ENCODE peak calls at places on chromosomes 6 and 20, in nine cellular contexts. Z is choroid plexus epithelial cell; F is CD4-positive, CD25-positive, alpha-beta regulatory T cell; G is IMR-90; S is fibroblast of mammary gland; K is HL-60; R is astrocyte of the cerebellum; W is astrocyte of the spinal cord; B is ovary. V is an unnamed sample.

GRCh38 chr20:44018684-44019637 is 104.3 kb downstream of the TOX2 start:
- DNase-seq in R (no peak), Z (no peak), F (no peak), S (no peak), B (no peak), W (no peak), G (no peak), K (no peak), V (no peak)

GRCh38 chr20:58228484-58229197 is at the start of gene ANKRD60:
- DNase-seq in B (no peak), W (peak; percentile 68), G (peak; percentile 73), S (peak; percentile 67), F (no peak), R (no peak), Z (peak; percentile 63), K (no peak), V (no peak)

GRCh38 chr20:40997116-40997515 is 31.5 kb upstream of the TOP1 start:
- DNase-seq in G (no peak), W (peak; percentile 36), Z (peak; percentile 45), B (no peak), S (no peak), R (no peak), K (no peak), F (no peak), V (no peak)

GRCh38 chr6:14876778-14877613 is 368.9 kb upstream of the JARID2 start:
- DNase-seq in S (peak; percentile 80), F (peak; percentile 75), W (peak; percentile 90), R (peak; percentile 55), K (no peak), Z (peak; percentile 91), G (peak; percentile 94), B (no peak), V (peak; percentile 63)

GRCh38 chr20:63791497-63792156 is 39.4 kb downstream of the ZBTB46 start:
- DNase-seq in R (no peak), B (peak; percentile 75), Z (peak; percentile 45), W (no peak), S (no peak), F (no peak), G (no peak), K (no peak), V (no peak)

GRCh38 chr20:39269031-39269461 is 306.9 kb downstream of the DHX35 start:
- DNase-seq in B (peak; percentile 20), Z (peak; percentile 52), G (peak; percentile 3), S (peak; percentile 14), R (no peak), F (peak; percentile 30), K (no peak), W (peak; percentile 5), V (no peak)

GRCh38 chr6:155162682-155163081 is 101.1 kb upstream of the CLDN20 start:
- DNase-seq in G (peak; percentile 59), K (no peak), S (no peak), R (no peak), F (no peak), Z (no peak), B (no peak), W (no peak), V (no peak)

GRCh38 chr6:109075934-109076333 is 18.7 kb downstream of the SESN1 start:
- DNase-seq in R (no peak), W (no peak), G (peak; percentile 51), K (no peak), F (no peak), B (no peak), Z (no peak), S (peak; percentile 74), V (no peak)

GRCh38 chr6:132495604-132496079 is 17.3 kb downstream of the STX7 start:
- DNase-seq in W (no peak), G (no peak), F (peak; percentile 54), B (no peak), Z (no peak), K (no peak), R (no peak), S (no peak), V (no peak)

DNA sequence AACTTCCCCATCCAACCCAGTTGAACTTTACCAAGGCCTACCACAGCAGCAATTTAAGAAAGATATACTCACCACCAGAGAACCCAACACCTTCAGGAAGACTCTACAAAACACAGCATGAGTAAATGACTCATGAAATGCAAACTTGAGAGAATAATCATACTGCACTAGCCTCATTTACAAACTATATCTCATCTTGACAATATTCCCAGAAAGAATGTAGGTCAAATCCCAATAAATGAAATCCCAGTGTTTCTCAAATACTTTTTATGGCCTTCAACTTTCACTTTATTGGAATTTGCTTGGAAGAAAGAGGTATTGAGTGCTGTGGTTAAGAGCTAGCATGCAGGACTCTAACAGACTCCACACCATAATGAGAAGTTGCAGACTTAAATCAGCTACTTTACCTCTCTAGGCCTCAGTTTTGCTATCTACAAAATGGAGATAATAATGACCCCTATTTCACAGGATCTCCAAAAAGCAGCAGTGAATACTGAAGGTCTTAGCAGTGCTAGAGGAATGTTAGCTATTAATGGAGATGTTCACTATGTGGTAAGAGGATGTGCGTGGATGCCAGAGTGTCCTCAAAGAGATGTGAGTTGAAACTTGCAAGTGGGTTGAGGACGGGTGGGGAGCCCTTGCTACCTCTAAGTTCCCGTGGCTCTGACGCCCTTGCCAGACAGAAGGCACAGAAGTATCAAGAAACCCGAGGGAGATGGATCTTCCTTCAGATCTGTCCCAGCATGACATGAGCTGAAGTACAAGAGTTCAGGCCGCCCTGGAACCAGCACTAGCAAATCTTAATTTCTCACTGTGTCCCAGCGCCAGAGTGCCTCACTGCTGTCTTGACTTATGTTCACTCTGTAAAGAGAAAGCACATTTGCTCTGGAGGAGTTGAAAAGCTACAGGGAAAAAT is 59.7 kb downstream of the FYN start:
- DNase-seq in B (no peak), W (peak; percentile 84), R (peak; percentile 78), G (peak; percentile 74), K (no peak), Z (peak; percentile 58), S (peak; percentile 63), F (no peak), V (no peak)
- H3K4me3 ChIP-seq in B (no peak overlapping the region), W (no peak overlapping the region), R (no peak overlapping the region), G (no peak overlapping the region), K (no peak overlapping the region), Z (no peak overlapping the region), S (no peak overlapping the region), F (peak overlapping the region; percentile 23), V (no peak overlapping the region)

GRCh38 chr20:60137657-60138245 is 179.5 kb downstream of the CDH26 start:
- DNase-seq in R (no peak), K (no peak), W (peak; percentile 24), F (peak; percentile 58), Z (peak; percentile 2), B (no peak), S (peak; percentile 25), G (peak; percentile 24), V (no peak)
- H3K4me3 ChIP-seq in R (no peak overlapping the region), K (peak overlapping the region; percentile 15), W (peak overlapping the region; percentile 46), F (peak overlapping the region; percentile 60), Z (no peak overlapping the region), B (peak overlapping the region; percentile 18), S (no peak overlapping the region), G (peak overlapping the region; percentile 62), V (peak overlapping the region; percentile 59)

DNA sequence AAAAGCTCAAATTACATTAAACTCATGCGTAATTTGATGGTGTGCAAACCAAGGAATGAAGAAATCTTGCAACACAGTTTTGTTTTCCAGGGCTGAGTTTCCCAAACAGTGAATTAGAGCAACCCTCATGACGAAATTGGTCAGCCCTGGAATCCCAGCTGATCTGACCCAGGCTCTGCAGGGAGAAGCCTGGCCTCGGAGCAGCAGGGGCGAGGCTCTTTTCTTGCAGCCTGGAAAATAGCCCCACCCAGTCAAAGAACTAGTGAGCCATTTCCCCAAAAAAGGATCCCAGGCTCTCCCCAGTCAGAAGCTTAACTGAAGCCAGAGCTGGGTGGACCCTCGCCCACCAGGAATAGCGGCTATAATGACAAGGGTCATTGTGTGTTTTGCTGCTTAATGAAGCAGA is 107.3 kb upstream of the SNX9 start:
- DNase-seq in G (peak; percentile 95), S (peak; percentile 98), Z (peak; percentile 97), B (peak; percentile 81), F (no peak), R (peak; percentile 84), K (no peak), W (peak; percentile 64), V (peak; percentile 18)
- H3K4me3 ChIP-seq in G (no peak overlapping the region), S (no peak overlapping the region), Z (no peak overlapping the region), B (no peak overlapping the region), F (no peak overlapping the region), R (no peak overlapping the region), K (no peak overlapping the region), W (no peak overlapping the region), V (no peak overlapping the region)

DNA sequence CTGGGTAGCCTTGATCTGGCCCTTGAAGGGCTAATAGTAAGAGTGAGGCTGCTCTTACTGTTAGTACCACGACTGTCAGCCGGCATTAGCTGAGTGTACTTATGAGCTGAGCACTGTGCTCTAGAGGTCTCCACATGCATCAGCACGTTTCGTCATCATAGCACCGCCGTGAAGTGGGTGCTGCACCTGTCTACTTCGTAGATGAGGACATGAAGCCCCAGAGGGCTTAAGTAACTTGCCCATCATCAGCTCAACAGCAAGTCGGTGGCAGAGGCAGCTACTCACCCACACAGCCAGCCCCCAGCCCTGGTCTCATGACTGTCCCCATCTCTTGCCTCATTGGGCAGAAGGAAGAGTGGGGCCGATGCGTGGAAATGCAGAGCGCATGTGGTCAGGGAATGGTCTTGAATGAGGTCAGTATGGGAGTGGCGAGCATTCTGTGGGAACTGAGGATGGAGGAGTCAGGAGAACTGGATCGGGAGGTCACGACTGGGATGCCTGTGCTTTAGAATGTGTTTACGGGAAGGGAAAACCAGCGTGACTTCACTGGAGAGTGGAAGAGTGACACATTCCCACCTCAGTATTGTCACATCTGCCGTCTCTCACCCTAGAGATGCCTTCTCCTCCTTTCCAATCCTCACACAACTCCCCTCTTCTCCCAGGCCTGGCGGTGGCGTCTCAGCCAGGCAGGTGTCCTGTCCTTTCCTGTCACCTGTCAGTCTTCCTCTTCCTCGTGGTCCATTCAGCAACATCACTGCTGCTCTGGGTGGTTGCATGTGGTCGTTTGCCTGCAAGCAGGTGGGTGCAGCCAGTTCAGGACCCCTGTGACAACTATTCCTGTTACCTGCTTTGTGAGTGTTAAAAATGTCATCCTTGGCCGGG is 6.0 kb downstream of the SYTL3 start:
- DNase-seq in K (no peak), B (no peak), Z (no peak), G (peak; percentile 21), S (peak; percentile 37), W (no peak), R (no peak), F (no peak), V (no peak)
- H3K4me3 ChIP-seq in K (no peak overlapping the region), B (no peak overlapping the region), Z (no peak overlapping the region), G (no peak overlapping the region), S (no peak overlapping the region), W (no peak overlapping the region), R (no peak overlapping the region), F (peak overlapping the region; percentile 54), V (no peak overlapping the region)

GRCh38 chr6:125229080-125229479 is 72.7 kb downstream of the HDDC2 start:
- DNase-seq in R (no peak), B (no peak), F (no peak), K (no peak), Z (peak; percentile 38), S (no peak), G (peak; percentile 10), W (peak; percentile 13), V (no peak)
- H3K4me3 ChIP-seq in R (no peak overlapping the region), B (no peak overlapping the region), F (no peak overlapping the region), K (no peak overlapping the region), Z (peak overlapping the region; percentile 36), S (no peak overlapping the region), G (peak overlapping the region; percentile 15), W (no peak overlapping the region), V (no peak overlapping the region)

GRCh38 chr6:30495993-30496392 is 6.7 kb downstream of the HLA-E start:
- DNase-seq in B (no peak), Z (no peak), W (no peak), K (no peak), G (no peak), R (no peak), F (no peak), S (no peak), V (no peak)

GRCh38 chr6:30497714-30498113 is 8.4 kb downstream of the HLA-E start:
- DNase-seq in Z (no peak), K (no peak), B (no peak), R (no peak), G (no peak), W (no peak), S (no peak), F (no peak), V (no peak)

GRCh38 chr6:30500421-30501069 is 11.2 kb downstream of the HLA-E start:
- DNase-seq in G (peak; percentile 52), K (no peak), R (no peak), S (peak; percentile 48), W (peak; percentile 26), B (no peak), Z (peak; percentile 61), F (no peak), V (no peak)
- H3K4me3 ChIP-seq in G (no peak overlapping the region), K (no peak overlapping the region), R (no peak overlapping the region), S (no peak overlapping the region), W (no peak overlapping the region), B (no peak overlapping the region), Z (no peak overlapping the region), F (peak overlapping the region; percentile 61), V (no peak overlapping the region)

V was measured in retinal pigment epithelial cell.